ENCODE peak calls at places on chromosomes 4 and X, in nine cellular contexts. Q is AG04450; S is H4; W is stimulated activated CD4-positive, alpha-beta T cell treated with anti-CD3 and anti-CD28 coated beads, Interleukin-2, amount 100 ng/mL, for 24 hours; Z is nephron progenitor cell; A is MCF 10A; T is astrocyte; C is H54; E is amygdala. N is an unnamed sample.

GRCh38 chr4:159105063-159105414 is 2.2 kb downstream of the RAPGEF2 start:
- DNase-seq in Q (no peak), S (no peak), W (no peak), Z (no peak), A (no peak), T (peak; percentile 68), C (no peak), E (no peak), N (peak; percentile 37)

GRCh38 chr4:138494931-138495330 is 252.8 kb upstream of the SLC7A11 start:
- DNase-seq in Q (no peak), S (peak; percentile 76), W (no peak), Z (peak; percentile 2), A (peak; percentile 60), T (no peak), C (no peak), E (no peak), N (peak; percentile 53)

GRCh38 chrX:78658851-78659744 is at the start of gene RTL3:
- DNase-seq in Q (no peak), S (peak; percentile 24), W (no peak), Z (no peak), A (peak; percentile 18), T (peak; percentile 93), C (no peak), E (no peak), N (no peak)

GRCh38 chrX:131910565-131910964 is 112.5 kb upstream of the STK26 start:
- DNase-seq in Q (no peak), S (no peak), W (no peak), Z (no peak), A (no peak), T (no peak), C (no peak), E (no peak), N (no peak)

GRCh38 chrX:38987135-38987780 is 186.0 kb downstream of the MID1IP1 start:
- DNase-seq in Q (no peak), S (peak; percentile 33), W (no peak), Z (peak; percentile 7), A (no peak), T (peak; percentile 1), C (no peak), E (no peak), N (no peak)

GRCh38 chr4:183485411-183486160 is 19.3 kb upstream of the ING2 start:
- DNase-seq in Q (no peak), S (peak; percentile 14), W (no peak), Z (no peak), A (peak; percentile 36), T (no peak), C (no peak), E (no peak), N (no peak)

GRCh38 chr4:152983774-152984411 is 47.8 kb downstream of the FHDC1 start:
- DNase-seq in Q (no peak), S (peak; percentile 31), W (no peak), Z (no peak), A (peak; percentile 58), T (peak; percentile 93), C (peak; percentile 42), E (no peak), N (no peak)

GRCh38 chr4:184889683-184890082 is 63.9 kb upstream of the ACSL1 start:
- DNase-seq in Q (no peak), S (no peak), W (no peak), Z (no peak), A (no peak), T (no peak), C (no peak), E (no peak), N (no peak)

GRCh38 chr4:186781032-186781917 is 57.6 kb upstream of the FAT1 start:
- DNase-seq in Q (peak; percentile 64), S (peak; percentile 37), W (no peak), Z (no peak), A (peak; percentile 62), T (peak; percentile 81), C (no peak), E (no peak), N (no peak)

GRCh38 chr4:166895771-166896170 is 338.5 kb downstream of the SPOCK3 start:
- DNase-seq in Q (no peak), S (no peak), W (no peak), Z (no peak), A (no peak), T (no peak), C (no peak), E (no peak), N (no peak)

GRCh38 chr4:2729533-2729875 is 26.6 kb downstream of the TNIP2 start:
- DNase-seq in Q (no peak), S (no peak), W (no peak), Z (no peak), A (no peak), T (no peak), C (no peak), E (no peak), N (no peak)

GRCh38 chr4:81632581-81633247 is 161.0 kb upstream of the RASGEF1B start:
- DNase-seq in Q (no peak), S (no peak), W (no peak), Z (no peak), A (peak; percentile 91), T (peak; percentile 11), C (no peak), E (no peak), N (no peak)

GRCh38 chr4:137610960-137611359 is 78.7 kb upstream of the PCDH18 start:
- DNase-seq in Q (no peak), S (no peak), W (no peak), Z (peak; percentile 13), A (peak; percentile 24), T (no peak), C (no peak), E (no peak), N (peak; percentile 39)

GRCh38 chrX:123878177-123878576 is 18.3 kb downstream of the XIAP start:
- DNase-seq in Q (no peak), S (no peak), W (no peak), Z (no peak), A (peak; percentile 4), T (no peak), C (no peak), E (no peak), N (no peak)

GRCh38 chrX:13128104-13128503 is 83.7 kb upstream of the FAM9C start:
- DNase-seq in Q (no peak), S (no peak), W (no peak), Z (no peak), A (peak; percentile 62), T (no peak), C (no peak), E (no peak), N (no peak)

GRCh38 chr4:165248102-165248501 is 40.7 kb downstream of the KLHL2 start:
- DNase-seq in Q (no peak), S (no peak), W (no peak), Z (no peak), A (no peak), T (no peak), C (no peak), E (no peak), N (no peak)

GRCh38 chr4:156377036-156377700 is 423.5 kb upstream of the CTSO start:
- DNase-seq in Q (peak; percentile 11), S (peak; percentile 33), W (no peak), Z (no peak), A (no peak), T (peak; percentile 88), C (no peak), E (no peak), N (no peak)

GRCh38 chr4:107133965-107134364 is 97.9 kb upstream of the DKK2 start:
- DNase-seq in Q (no peak), S (no peak), W (no peak), Z (no peak), A (no peak), T (no peak), C (no peak), E (no peak), N (no peak)

GRCh38 chrX:39293203-39293602 is 491.9 kb downstream of the MID1IP1 start:
- DNase-seq in Q (no peak), S (no peak), W (no peak), Z (no peak), A (no peak), T (no peak), C (no peak), E (no peak), N (no peak)

GRCh38 chr4:168441412-168441811 is 38.9 kb downstream of the DDX60L start:
- DNase-seq in Q (no peak), S (no peak), W (no peak), Z (no peak), A (no peak), T (no peak), C (no peak), E (no peak), N (no peak)

GRCh38 chrX:21738145-21738949 is 19.6 kb downstream of the SMPX start:
- DNase-seq in Q (no peak), S (no peak), W (no peak), Z (peak; percentile 76), A (no peak), T (no peak), C (no peak), E (no peak), N (no peak)

GRCh38 chr4:75512336-75513211 is 1.6 kb downstream of the RCHY1 start:
- DNase-seq in Q (no peak), S (peak; percentile 45), W (no peak), Z (no peak), A (peak; percentile 52), T (peak; percentile 81), C (no peak), E (no peak), N (no peak)

GRCh38 chr4:14749910-14750309 is 252.4 kb upstream of the CPEB2 start:
- DNase-seq in Q (no peak), S (no peak), W (peak; percentile 18), Z (no peak), A (peak; percentile 64), T (peak; percentile 1), C (peak; percentile 0), E (no peak), N (peak; percentile 30)

GRCh38 chrX:49276671-49277519 is 7.3 kb downstream of the PPP1R3F start:
- DNase-seq in Q (no peak), S (no peak), W (no peak), Z (no peak), A (no peak), T (no peak), C (no peak), E (no peak), N (no peak)

GRCh38 chrX:13483773-13484172 is 85.6 kb upstream of the EGFL6 start:
- DNase-seq in Q (no peak), S (no peak), W (no peak), Z (no peak), A (no peak), T (no peak), C (no peak), E (no peak), N (no peak)

GRCh38 chr4:54440394-54441223 is 211.5 kb downstream of the PDGFRA start:
- DNase-seq in Q (no peak), S (peak; percentile 15), W (no peak), Z (no peak), A (peak; percentile 49), T (peak; percentile 4), C (no peak), E (no peak), N (no peak)

GRCh38 chr4:88275949-88276515 is 8.3 kb downstream of the PPM1K start:
- DNase-seq in Q (no peak), S (no peak), W (no peak), Z (no peak), A (no peak), T (peak; percentile 12), C (no peak), E (no peak), N (no peak)

GRCh38 chr4:1985287-1985686 is 23.5 kb downstream of the NELFA start:
- DNase-seq in Q (no peak), S (no peak), W (no peak), Z (no peak), A (no peak), T (no peak), C (no peak), E (no peak), N (no peak)

GRCh38 chrX:24956828-24957227 is 58.9 kb downstream of the ARX start:
- DNase-seq in Q (peak; percentile 0), S (peak; percentile 4), W (no peak), Z (no peak), A (peak; percentile 51), T (peak; percentile 6), C (no peak), E (no peak), N (no peak)

GRCh38 chr4:139890810-139891209 is 225.2 kb downstream of the MGST2 start:
- DNase-seq in Q (no peak), S (no peak), W (no peak), Z (no peak), A (peak; percentile 70), T (peak; percentile 44), C (no peak), E (no peak), N (no peak)

GRCh38 chr4:951186-951585 is 18.9 kb downstream of the TMEM175 start:
- DNase-seq in Q (no peak), S (no peak), W (no peak), Z (peak; percentile 59), A (no peak), T (no peak), C (no peak), E (no peak), N (no peak)

N was measured in D341Med.